ENCODE peak calls at places on chromosomes 13 and 19, in four cellular contexts. C is activated T-cell treated with anti-CD3 and anti-CD28 coated beads for 1 hour, W is amygdala, V is GF-D8. M is an unnamed sample.

GRCh38 chr13:39961036-39961435 is 305.6 kb downstream of the COG6 start:
- DNase-seq in C (no peak), W (no peak), V (no peak), M (no peak)

GRCh38 chr19:21101511-21102242 is 19.7 kb downstream of the ZNF714 start:
- DNase-seq in C (no peak), W (no peak), V (no peak), M (no peak)

GRCh38 chr13:73943137-73943964 is 190.9 kb downstream of the KLF12 start:
- DNase-seq in C (no peak), W (no peak), V (no peak), M (no peak)

GRCh38 chr19:10292789-10293636 is 3.3 kb downstream of the ICAM5 start:
- DNase-seq in C (no peak), W (no peak), V (no peak), M (no peak)

GRCh38 chr13:101474419-101474957 is 22.0 kb downstream of the ITGBL1 start:
- DNase-seq in C (no peak), W (peak), V (no peak), M (no peak)

GRCh38 chr13:97254809-97255208 is 32.7 kb downstream of the MBNL2 start:
- DNase-seq in C (no peak), W (no peak), V (no peak), M (no peak)

GRCh38 chr19:45865269-45865948 is 1.3 kb downstream of the FOXA3 start:
- DNase-seq in C (no peak), W (no peak), V (no peak), M (no peak)

GRCh38 chr13:110557610-110558305 is 3.8 kb downstream of the RAB20 start:
- DNase-seq in C (no peak), W (no peak), V (no peak), M (no peak)

GRCh38 chr13:105069106-105069505 is 1466.4 kb downstream of the EFNB2 start:
- DNase-seq in C (no peak), W (no peak), V (no peak), M (no peak)

GRCh38 chr19:3556978-3557460 is 367 bp downstream of the MFSD12 start:
- DNase-seq in C (peak), W (no peak), V (no peak), M (no peak)

GRCh38 chr13:93080587-93080986 is 146.0 kb upstream of the GPC6 start:
- DNase-seq in C (no peak), W (no peak), V (peak), M (no peak)

GRCh38 chr19:53612762-53613526 is 18.9 kb upstream of the DPRX start:
- DNase-seq in C (no peak), W (no peak), V (no peak), M (no peak)

GRCh38 chr13:32001769-32002168 is 29.8 kb upstream of the FRY start:
- DNase-seq in C (no peak), W (no peak), V (no peak), M (no peak)

GRCh38 chr13:37446503-37446902 is 152.1 kb downstream of the POSTN start:
- DNase-seq in C (no peak), W (no peak), V (no peak), M (no peak)

GRCh38 chr19:15282311-15282705 is 50.0 kb downstream of the BRD4 start:
- DNase-seq in C (no peak), W (no peak), V (no peak), M (no peak)

GRCh38 chr13:39607876-39608275 is 4.9 kb upstream of the LHFPL6 start:
- DNase-seq in C (no peak), W (no peak), V (no peak), M (no peak)

GRCh38 chr19:41939861-41940442 is 11.7 kb upstream of the ERFL start:
- DNase-seq in C (peak), W (no peak), V (no peak), M (no peak)

GRCh38 chr19:45280471-45280961 is 29.4 kb downstream of the MARK4 start:
- DNase-seq in C (no peak), W (no peak), V (no peak), M (no peak)

M was measured in Panc1.